ENCODE peak calls at places on chromosomes 1 and 21, in ten cellular contexts. H is transverse colon, L is H1, R is stomach, A is esophagus muscularis mucosa, V is GM12878, F is suprapubic skin, N is HepG2, J is SK-N-SH, Z is sigmoid colon. C is an unnamed sample.

GRCh38 chr21:16402752-16403151 is 673.0 kb downstream of the USP25 start:
- DNase-seq in F (no peak), H (no peak), L (no peak), Z (no peak), J (no peak), A (no peak), N (no peak), V (no peak), R (no peak), C (no peak)

GRCh38 chr1:22502167-22502566 is 50.5 kb downstream of the ZBTB40 start:
- DNase-seq in V (no peak), Z (no peak), F (no peak), N (no peak), J (no peak), L (no peak), R (no peak), A (no peak), H (no peak), C (no peak)

GRCh38 chr1:153192697-153193096 is 10.5 kb upstream of the LELP1 start:
- DNase-seq in V (no peak), H (no peak), Z (no peak), A (peak; percentile 53), J (no peak), N (peak; percentile 8), F (no peak), R (peak; percentile 29), L (no peak), C (no peak)

GRCh38 chr1:202237052-202237451 is 43.5 kb downstream of the LGR6 start:
- DNase-seq in Z (peak; percentile 43), N (peak; percentile 55), R (no peak), H (peak; percentile 36), L (peak; percentile 80), J (peak; percentile 79), A (no peak), V (no peak), F (peak; percentile 47), C (peak; percentile 24)

GRCh38 chr1:110150330-110151174 is at the start of gene SLC6A17:
- DNase-seq in F (no peak), H (no peak), N (no peak), L (no peak), Z (peak; percentile 45), V (no peak), J (peak; percentile 82), A (no peak), R (no peak), C (no peak)

GRCh38 chr1:12138196-12139183 is 28.3 kb upstream of the TNFRSF1B start:
- DNase-seq in R (no peak), F (no peak), J (peak; percentile 49), N (no peak), Z (no peak), H (no peak), V (no peak), L (no peak), A (no peak), C (no peak)

GRCh38 chr1:84698718-84699117 is 8.5 kb upstream of the SSX2IP start:
- DNase-seq in J (no peak), F (no peak), Z (no peak), N (no peak), R (no peak), H (no peak), A (no peak), L (no peak), V (no peak), C (no peak)

GRCh38 chr1:180505732-180506335 is 3.5 kb upstream of the ACBD6 start:
- DNase-seq in L (no peak), J (no peak), Z (no peak), R (no peak), V (no peak), N (no peak), H (no peak), F (no peak), A (no peak), C (no peak)

GRCh38 chr1:186479162-186479561 is 18.2 kb upstream of the PDC start:
- DNase-seq in J (no peak), L (no peak), A (no peak), Z (no peak), R (no peak), N (no peak), V (no peak), F (no peak), H (no peak), C (no peak)

GRCh38 chr1:116765962-116766361 is 11.7 kb downstream of the CD2 start:
- DNase-seq in V (no peak), J (no peak), Z (no peak), A (no peak), H (no peak), F (no peak), R (no peak), N (no peak), L (no peak), C (no peak)

GRCh38 chr1:209207126-209207700 is 376.3 kb upstream of the CAMK1G start:
- DNase-seq in H (no peak), V (no peak), R (no peak), Z (no peak), F (no peak), A (no peak), J (no peak), N (no peak), L (no peak), C (no peak)

GRCh38 chr1:209207701-209208286 is 375.7 kb upstream of the CAMK1G start:
- DNase-seq in L (peak; percentile 62), J (peak; percentile 87), V (no peak), R (peak; percentile 58), N (peak; percentile 24), F (no peak), H (peak; percentile 68), Z (peak; percentile 79), A (no peak), C (peak; percentile 28)

GRCh38 chr1:209202826-209203439 is 380.6 kb upstream of the CAMK1G start:
- DNase-seq in Z (no peak), R (no peak), H (no peak), F (no peak), J (peak; percentile 65), V (no peak), A (no peak), N (peak; percentile 46), L (no peak), C (no peak)

GRCh38 chr1:209208648-209209047 is 374.9 kb upstream of the CAMK1G start:
- DNase-seq in Z (no peak), F (no peak), J (no peak), H (no peak), R (no peak), N (no peak), A (no peak), L (no peak), V (no peak), C (no peak)

GRCh38 chr1:209205039-209205438 is 378.5 kb upstream of the CAMK1G start:
- DNase-seq in F (no peak), N (no peak), Z (no peak), J (no peak), V (no peak), A (no peak), H (no peak), R (no peak), L (no peak), C (no peak)
- H3K27me3 ChIP-seq in F (peaks cover 13% of the 10 kb centered on the region), N (peaks cover 3% of the 10 kb centered on the region), Z (peaks cover 4% of the 10 kb centered on the region), J (no peaks in the 10 kb centered on the region), V (peaks cover 6% of the 10 kb centered on the region), A (no peaks in the 10 kb centered on the region), H (peaks cover 23% of the 10 kb centered on the region), R (no peaks in the 10 kb centered on the region), L (no peaks in the 10 kb centered on the region), C (no peaks in the 10 kb centered on the region)

GRCh38 chr1:245645406-245645805 is 490.6 kb downstream of the KIF26B start:
- DNase-seq in V (peak; percentile 26), R (no peak), Z (no peak), N (no peak), A (no peak), H (no peak), L (no peak), J (no peak), F (no peak), C (no peak)
- H3K4me1 ChIP-seq in V (peaks cover 21% of the 10 kb centered on the region), R (no peaks in the 10 kb centered on the region), Z (no peaks in the 10 kb centered on the region), N (peaks cover 11% of the 10 kb centered on the region), A (no peaks in the 10 kb centered on the region), H (no peaks in the 10 kb centered on the region), L (no peaks in the 10 kb centered on the region), J (no peaks in the 10 kb centered on the region), F (no peaks in the 10 kb centered on the region), C (no peaks in the 10 kb centered on the region)

GRCh38 chr1:40819101-40819500 is 35.5 kb downstream of the KCNQ4 start:
- DNase-seq in V (no peak), Z (no peak), J (no peak), N (no peak), L (no peak), A (no peak), R (no peak), H (no peak), F (no peak), C (no peak)

GRCh38 chr1:40817791-40818263 is 34.2 kb downstream of the KCNQ4 start:
- DNase-seq in R (no peak), N (no peak), J (no peak), A (no peak), L (no peak), F (no peak), Z (no peak), H (no peak), V (no peak), C (no peak)

GRCh38 chr1:40820911-40821693 is 37.5 kb downstream of the KCNQ4 start:
- DNase-seq in Z (no peak), R (no peak), A (no peak), N (no peak), F (no peak), H (no peak), L (no peak), V (no peak), J (peak; percentile 77), C (no peak)

GRCh38 chr1:40820251-40820797 is 36.7 kb downstream of the KCNQ4 start:
- DNase-seq in H (no peak), R (no peak), V (no peak), N (no peak), Z (no peak), J (peak; percentile 57), L (no peak), A (no peak), F (no peak), C (no peak)

GRCh38 chr1:40818264-40818961 is 34.8 kb downstream of the KCNQ4 start:
- DNase-seq in N (no peak), Z (no peak), F (peak; percentile 84), V (no peak), H (peak; percentile 84), R (peak; percentile 66), L (peak; percentile 60), J (no peak), A (no peak), C (peak; percentile 51)
- TF ChIP-seq EP300 in N (no peak), Z (no peak), F (no peak), V (no peak), H (no peak), R (no peak), L (no peak), J (no peak), A (no peak), C (no peak)

DNA sequence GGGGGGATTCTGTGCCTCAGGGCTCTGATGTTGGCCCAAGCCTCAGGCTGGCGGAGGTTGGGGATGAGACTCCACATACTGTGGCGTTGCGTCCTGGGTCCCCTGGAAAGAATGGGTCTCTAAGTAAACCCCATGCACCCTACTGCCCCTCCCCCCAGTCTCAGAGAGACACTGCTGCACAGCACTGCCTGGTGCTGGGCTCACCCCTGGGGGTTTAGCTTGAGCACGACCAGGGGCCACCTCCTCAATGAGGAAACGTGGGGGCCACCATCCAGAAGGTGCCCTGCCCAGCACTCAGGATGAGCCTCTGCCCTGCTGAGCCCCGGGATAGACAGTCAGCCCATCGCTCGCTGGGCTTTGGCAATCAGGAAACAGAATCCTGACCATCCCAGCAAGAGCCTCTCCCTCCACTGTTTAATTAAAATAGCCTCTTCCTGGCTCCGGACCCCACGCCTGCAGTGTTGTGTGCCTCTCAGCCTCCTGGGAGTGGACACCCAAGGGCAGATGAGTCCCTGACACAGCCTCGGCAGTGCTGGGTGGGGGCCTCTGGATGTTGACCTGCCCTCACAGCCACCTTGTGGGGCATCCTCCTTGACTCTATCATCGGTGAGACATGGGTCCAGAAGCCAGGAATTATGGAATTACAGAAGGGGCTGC is 3.5 kb upstream of the KRTAP10-4 start:
- DNase-seq in J (no peak), A (peak; percentile 37), L (no peak), H (no peak), F (peak; percentile 28), R (no peak), Z (peak; percentile 62), V (no peak), N (no peak), C (no peak)
- H3K27me3 ChIP-seq in J (peaks cover 50% of the 10 kb centered on the region), A (no peaks in the 10 kb centered on the region), L (no peaks in the 10 kb centered on the region), H (peaks cover 4% of the 10 kb centered on the region), F (peaks cover 32% of the 10 kb centered on the region), R (no peaks in the 10 kb centered on the region), Z (no peaks in the 10 kb centered on the region), V (no peaks in the 10 kb centered on the region), N (no peaks in the 10 kb centered on the region), C (no peaks in the 10 kb centered on the region)